ENCODE peak calls at places on chromosomes 7 and 10, in six cellular contexts. E is PC-9; L is IMR-90; W is transverse colon; N is CD8-positive, alpha-beta T cell; Y is fibroblast of pulmonary artery. J is an unnamed sample.

GRCh38 chr10:6407034-6407721 is 172.9 kb downstream of the PRKCQ start:
- DNase-seq in N (no peak), W (no peak), Y (no peak), L (no peak), E (no peak), J (no peak)

GRCh38 chr10:75663947-75664664 is 232.7 kb downstream of the LRMDA start:
- DNase-seq in W (no peak), E (no peak), Y (peak), L (no peak), N (no peak), J (no peak)

GRCh38 chr10:30151581-30152389 is 92.4 kb upstream of the JCAD start:
- DNase-seq in L (peak), E (peak), W (peak), N (no peak), Y (peak), J (peak)

GRCh38 chr7:1331026-1331425 is 98.4 kb downstream of the UNCX start:
- DNase-seq in E (no peak), L (no peak), W (no peak), N (no peak), Y (no peak), J (no peak)

GRCh38 chr7:134432296-134433152 is 26.4 kb downstream of the AKR1B1 start:
- DNase-seq in W (peak), E (peak), L (peak), Y (peak), N (peak), J (peak)

GRCh38 chr10:115026041-115026779 is 67.0 kb upstream of the ATRNL1 start:
- DNase-seq in W (no peak), N (no peak), E (no peak), L (no peak), Y (no peak), J (no peak)

GRCh38 chr10:15254808-15255655 is 86.5 kb upstream of the NMT2 start:
- DNase-seq in Y (no peak), E (no peak), N (peak), W (no peak), L (no peak), J (no peak)

GRCh38 chr7:130276796-130277762 is 10.4 kb downstream of the CPA2 start:
- DNase-seq in N (no peak), L (peak), Y (peak), E (no peak), W (no peak), J (peak)

GRCh38 chr7:135757719-135758411 is 9.3 kb upstream of the FAM180A start:
- DNase-seq in E (no peak), W (no peak), L (peak), N (no peak), Y (peak), J (no peak)

GRCh38 chr7:33276325-33276724 is 147.0 kb downstream of the BBS9 start:
- DNase-seq in E (no peak), Y (no peak), L (no peak), N (no peak), W (no peak), J (no peak)

GRCh38 chr10:49534670-49535381 is 4.1 kb downstream of the ERCC6 start:
- DNase-seq in W (no peak), N (no peak), L (peak), Y (peak), E (no peak), J (peak)

GRCh38 chr10:1745794-1746456 is 8.6 kb upstream of the ADARB2 start:
- DNase-seq in N (no peak), L (no peak), Y (no peak), W (no peak), E (no peak), J (no peak)

GRCh38 chr7:22114440-22114981 is 168.8 kb upstream of the CDCA7L start:
- DNase-seq in Y (no peak), W (no peak), N (no peak), L (no peak), E (no peak), J (no peak)

GRCh38 chr7:100744605-100745004 is 11.2 kb downstream of the ZAN start:
- DNase-seq in N (no peak), W (no peak), E (no peak), Y (no peak), L (no peak), J (no peak)

GRCh38 chr10:72170263-72170662 is 45.5 kb upstream of the ANAPC16 start:
- DNase-seq in Y (peak), E (peak), W (peak), L (no peak), N (no peak), J (no peak)

GRCh38 chr7:103888603-103889153 is 100.8 kb downstream of the RELN start:
- DNase-seq in N (no peak), E (no peak), Y (no peak), W (no peak), L (peak), J (no peak)

GRCh38 chr10:131943021-131943814 is 38.5 kb downstream of the BNIP3 start:
- DNase-seq in Y (peak), W (no peak), L (no peak), N (no peak), E (no peak), J (peak)

GRCh38 chr7:117124585-117125220 is 171.4 kb downstream of the ST7 start:
- DNase-seq in N (peak), W (peak), L (peak), Y (peak), E (peak), J (peak)

GRCh38 chr7:31875424-31875823 is 188.4 kb downstream of the PPP1R17 start:
- DNase-seq in Y (peak), N (no peak), L (no peak), E (no peak), W (no peak), J (no peak)

GRCh38 chr7:93279541-93279940 is 47.4 kb downstream of the VPS50 start:
- DNase-seq in N (no peak), W (no peak), Y (peak), E (no peak), L (peak), J (peak)

GRCh38 chr7:101915000-101915399 is 97.6 kb downstream of the CUX1 start:
- DNase-seq in W (no peak), N (no peak), Y (no peak), L (no peak), E (no peak), J (no peak)

GRCh38 chr10:86535057-86535882 is 13.7 kb upstream of the WAPL start:
- DNase-seq in N (no peak), W (peak), Y (no peak), L (no peak), E (peak), J (peak)

GRCh38 chr10:36023939-36024338 is 381.8 kb upstream of the FZD8 start:
- DNase-seq in E (no peak), W (no peak), N (no peak), L (peak), Y (peak), J (peak)

GRCh38 chr7:35729061-35729783 is 34.3 kb upstream of the HERPUD2 start:
- DNase-seq in W (peak), Y (no peak), N (peak), E (no peak), L (no peak), J (no peak)

GRCh38 chr10:99207340-99207739 is 28.3 kb downstream of the HPSE2 start:
- DNase-seq in L (no peak), E (no peak), W (no peak), N (no peak), Y (no peak), J (no peak)

GRCh38 chr10:14875941-14876340 is 2.7 kb upstream of the SUV39H2 start:
- DNase-seq in Y (no peak), E (no peak), W (no peak), L (no peak), N (no peak), J (no peak)

GRCh38 chr10:44517635-44518034 is 132.7 kb upstream of the CXCL12 start:
- DNase-seq in N (no peak), L (no peak), W (no peak), E (no peak), Y (no peak), J (no peak)

GRCh38 chr10:112261281-112261822 is 21.8 kb upstream of the TECTB start:
- DNase-seq in W (no peak), N (no peak), Y (peak), L (peak), E (no peak), J (peak)

GRCh38 chr7:92768501-92769360 is 67.6 kb downstream of the CDK6 start:
- DNase-seq in E (no peak), L (peak), Y (peak), W (no peak), N (no peak), J (peak)

GRCh38 chr7:155545348-155545747 is 1.0 kb downstream of the CNPY1 start:
- DNase-seq in W (no peak), L (no peak), N (no peak), E (no peak), Y (no peak), J (no peak)

GRCh38 chr7:36261019-36261754 is 108.1 kb downstream of the EEPD1 start:
- DNase-seq in W (no peak), Y (peak), N (no peak), L (peak), E (no peak), J (no peak)

GRCh38 chr7:159012353-159013069 is 132.2 kb downstream of the VIPR2 start:
- DNase-seq in Y (no peak), W (peak), E (no peak), N (no peak), L (no peak), J (no peak)

GRCh38 chr7:50085344-50085743 is 7.7 kb downstream of the ZPBP start:
- DNase-seq in W (no peak), N (no peak), Y (no peak), E (no peak), L (no peak), J (no peak)

GRCh38 chr10:74932648-74933047 is 106.2 kb downstream of the KAT6B start:
- DNase-seq in W (peak), Y (no peak), E (no peak), N (no peak), L (no peak), J (no peak)

GRCh38 chr10:122460891-122461293 is 461 bp upstream of the HTRA1 start:
- DNase-seq in L (no peak), W (no peak), Y (no peak), N (no peak), E (no peak), J (no peak)

GRCh38 chr7:141053626-141054025 is 20.2 kb upstream of the TMEM178B start:
- DNase-seq in E (no peak), N (peak), Y (no peak), W (no peak), L (no peak), J (no peak)

GRCh38 chr10:44125879-44126675 is 258.8 kb downstream of the CXCL12 start:
- DNase-seq in Y (peak), L (peak), N (no peak), W (no peak), E (no peak), J (peak)

GRCh38 chr10:121715969-121716368 is 117.7 kb upstream of the FGFR2 start:
- DNase-seq in W (no peak), Y (no peak), E (no peak), N (no peak), L (no peak), J (no peak)

GRCh38 chr10:88385601-88386203 is 197.4 kb downstream of the RNLS start:
- DNase-seq in W (peak), Y (no peak), E (peak), N (peak), L (no peak), J (no peak)
- H3K4me3 ChIP-seq in W (peak), Y (no peak), E (peak), N (peak), L (no peak), J (no peak)

GRCh38 chr7:53209129-53209528 is 173.7 kb downstream of the POM121L12 start:
- DNase-seq in Y (no peak), L (no peak), E (no peak), N (no peak), W (no peak), J (no peak)
- TF ChIP-seq CTCF in Y (no peak), L (no peak), E (no peak), N (no peak), W (no peak), J (no peak)

GRCh38 chr7:27182285-27182827 is 2.7 kb downstream of the HOXA11 start:
- DNase-seq in E (no peak), L (no peak), Y (no peak), N (no peak), W (peak), J (peak)
- H3K4me3 ChIP-seq in E (no peak), L (no peak), Y (no peak), N (no peak), W (peak), J (peak)

GRCh38 chr7:150753826-150754603 is 16.8 kb downstream of the GIMAP5 start:
- DNase-seq in N (no peak), L (no peak), Y (peak), E (no peak), W (no peak), J (no peak)

GRCh38 chr7:150759479-150759878 is 22.3 kb downstream of the GIMAP5 start:
- DNase-seq in W (no peak), Y (no peak), E (no peak), N (no peak), L (no peak), J (no peak)

GRCh38 chr7:150755473-150756099 is 18.4 kb downstream of the GIMAP5 start:
- DNase-seq in Y (no peak), E (no peak), N (peak), L (no peak), W (no peak), J (no peak)

GRCh38 chr7:150754950-150755349 is 17.7 kb downstream of the GIMAP5 start:
- DNase-seq in W (no peak), L (no peak), E (no peak), Y (no peak), N (no peak), J (no peak)

DNA sequence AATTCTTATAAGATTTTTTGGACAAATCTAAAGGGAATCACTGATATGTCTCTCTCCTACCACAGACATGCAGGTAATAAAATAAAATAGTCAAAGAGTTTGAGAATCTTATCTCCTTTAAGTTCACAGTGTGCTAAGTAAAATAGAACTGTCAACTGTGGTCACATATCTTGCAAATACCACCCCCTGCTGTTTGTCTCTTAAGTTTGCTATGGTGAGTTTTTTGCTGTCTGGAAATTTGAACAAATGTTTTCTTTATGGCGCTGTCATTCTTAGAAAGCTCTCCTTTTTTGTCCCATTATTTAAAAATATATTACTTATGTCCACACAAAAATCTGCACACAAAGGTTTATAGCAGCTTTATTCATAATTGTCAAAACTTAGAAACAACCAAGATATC is 19.6 kb downstream of the GIMAP5 start:
- DNase-seq in W (no peak), Y (peak), L (no peak), N (no peak), E (no peak), J (no peak)
- TF ChIP-seq CTCF in W (no peak), Y (peak), L (peak), N (peak), E (peak), J (no peak)

DNA sequence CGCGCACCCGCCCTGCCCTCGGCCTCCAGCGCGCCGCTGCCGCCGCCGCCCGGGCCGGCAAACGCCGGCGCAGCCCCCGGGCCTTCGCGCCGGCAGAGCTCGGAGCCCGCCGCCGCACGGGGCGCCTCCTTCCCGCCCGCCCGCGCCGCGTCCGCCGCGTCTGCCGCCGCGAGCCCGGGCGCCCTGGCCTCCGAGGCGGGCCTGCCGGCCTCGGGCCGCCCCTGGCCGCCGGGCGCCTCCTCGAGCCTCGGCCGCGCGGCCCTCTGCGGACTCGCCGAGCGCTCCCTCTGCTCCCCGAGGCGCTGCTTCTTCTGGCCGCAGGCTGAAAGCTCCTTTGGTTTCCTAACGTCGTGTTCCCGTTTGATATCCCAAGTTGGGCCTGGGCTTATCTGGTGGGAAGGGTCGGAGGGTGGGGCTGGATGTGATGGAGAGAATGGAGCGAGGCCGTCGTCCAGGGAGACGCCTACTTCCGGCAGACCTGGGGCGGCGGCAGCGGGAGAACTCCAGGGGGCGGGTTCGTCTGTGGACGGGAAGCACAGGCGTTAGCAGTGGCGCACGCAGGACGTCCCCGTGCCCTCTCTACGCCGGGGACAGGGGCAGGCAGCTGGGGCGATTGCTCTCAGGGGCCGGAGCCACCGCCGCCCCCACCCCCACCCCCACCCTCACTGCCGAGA is 221.0 kb downstream of the PHTF2 start:
- DNase-seq in E (no peak), Y (peak), N (peak), W (peak), L (peak), J (peak)
- H3K4me3 ChIP-seq in E (peak), Y (peak), N (peak), W (peak), L (peak), J (peak)

GRCh38 chr7:17651926-17652385 is 288.3 kb downstream of the SNX13 start:
- DNase-seq in E (no peak), W (no peak), Y (peak), L (peak), N (no peak), J (peak)
- TF ChIP-seq CTCF in E (no peak), W (peak), Y (peak), L (peak), N (no peak), J (peak)

GRCh38 chr10:93438796-93439253 is 43.3 kb downstream of the MYOF start:
- DNase-seq in E (peak), L (no peak), W (peak), Y (peak), N (no peak), J (no peak)
- H3K4me3 ChIP-seq in E (no peak), L (no peak), W (no peak), Y (no peak), N (no peak), J (no peak)

GRCh38 chr7:66950763-66951162 is 29.7 kb downstream of the TMEM248 start:
- DNase-seq in N (no peak), E (no peak), W (no peak), Y (peak), L (peak), J (peak)

GRCh38 chr7:66953044-66953427 is 32.0 kb downstream of the TMEM248 start:
- DNase-seq in E (no peak), W (no peak), N (no peak), L (no peak), Y (no peak), J (no peak)

GRCh38 chr7:66948480-66949109 is 27.6 kb downstream of the TMEM248 start:
- DNase-seq in N (no peak), L (no peak), E (no peak), Y (no peak), W (no peak), J (no peak)

GRCh38 chr7:66950311-66950710 is 29.3 kb downstream of the TMEM248 start:
- DNase-seq in W (no peak), Y (no peak), L (peak), N (no peak), E (no peak), J (no peak)

GRCh38 chr7:66952343-66953043 is 31.5 kb downstream of the TMEM248 start:
- DNase-seq in L (peak), N (no peak), Y (peak), W (peak), E (peak), J (peak)
- TF ChIP-seq CTCF in L (no peak), N (no peak), Y (no peak), W (no peak), E (no peak), J (no peak)